ENCODE peak calls at places on chromosome 19, in nine cellular contexts. N, C, B, K, L, F, X, I and D are unnamed samples.

GRCh38 chr19:11560404-11560988 is 1.5 kb upstream of the ELOF1 start:
- DNase-seq in N (peak), C (peak), B (peak), K (no peak), L (no peak), F (peak), X (peak), I (no peak), D (peak)

GRCh38 chr19:33291623-33292534 is 10.5 kb downstream of the CEBPA start:
- DNase-seq in N (no peak), C (no peak), B (no peak), K (peak), L (no peak), F (no peak), X (no peak), I (peak), D (no peak)

GRCh38 chr19:1011831-1012333 is 9.0 kb downstream of the TMEM259 start:
- DNase-seq in N (no peak), C (no peak), B (no peak), K (no peak), L (no peak), F (no peak), X (no peak), I (no peak), D (no peak)

GRCh38 chr19:18487576-18488402 is 34.1 kb downstream of the ELL start:
- DNase-seq in N (peak), C (no peak), B (no peak), K (no peak), L (no peak), F (no peak), X (no peak), I (no peak), D (no peak)

GRCh38 chr19:35037716-35038622 is 3.6 kb upstream of the HPN start:
- DNase-seq in N (peak), C (no peak), B (no peak), K (no peak), L (no peak), F (no peak), X (no peak), I (no peak), D (peak)

GRCh38 chr19:51799998-51800848 is 5.3 kb downstream of the FPR3 start:
- DNase-seq in N (no peak), C (no peak), B (no peak), K (peak), L (peak), F (no peak), X (no peak), I (peak), D (no peak)

GRCh38 chr19:32123355-32123940 is 222.0 kb upstream of the ZNF507 start:
- DNase-seq in N (no peak), C (no peak), B (no peak), K (no peak), L (no peak), F (no peak), X (no peak), I (no peak), D (no peak)

GRCh38 chr19:8666814-8667405 is 31.7 kb downstream of the ACTL9 start:
- DNase-seq in N (no peak), C (no peak), B (peak), K (no peak), L (no peak), F (no peak), X (no peak), I (no peak), D (no peak)

GRCh38 chr19:49475995-49476880 is 2.2 kb downstream of the FLT3LG start:
- DNase-seq in N (no peak), C (peak), B (peak), K (no peak), L (no peak), F (peak), X (no peak), I (no peak), D (peak)

GRCh38 chr19:41792513-41793413 is 3.6 kb upstream of the CEACAM3 start:
- DNase-seq in N (peak), C (peak), B (no peak), K (no peak), L (peak), F (peak), X (peak), I (no peak), D (peak)

GRCh38 chr19:15025237-15025636 is 24.0 kb upstream of the CASP14 start:
- DNase-seq in N (no peak), C (peak), B (no peak), K (no peak), L (no peak), F (no peak), X (peak), I (no peak), D (peak)

GRCh38 chr19:6970478-6970877 is 50.8 kb downstream of the MBD3L2B start:
- DNase-seq in N (no peak), C (peak), B (peak), K (no peak), L (no peak), F (no peak), X (no peak), I (no peak), D (peak)

GRCh38 chr19:41597600-41598041 is 21.7 kb downstream of the CEACAM21 start:
- DNase-seq in N (peak), C (peak), B (peak), K (peak), L (peak), F (peak), X (peak), I (no peak), D (peak)

GRCh38 chr19:46696052-46696451 is 20.9 kb downstream of the PRKD2 start:
- DNase-seq in N (no peak), C (no peak), B (no peak), K (no peak), L (no peak), F (no peak), X (no peak), I (no peak), D (no peak)

GRCh38 chr19:18290250-18291018 is 9.0 kb upstream of the JUND start:
- DNase-seq in N (no peak), C (no peak), B (peak), K (peak), L (no peak), F (peak), X (peak), I (peak), D (no peak)

GRCh38 chr19:29967623-29968022 is 25.6 kb downstream of the URI1 start:
- DNase-seq in N (peak), C (peak), B (peak), K (no peak), L (no peak), F (peak), X (no peak), I (no peak), D (peak)

GRCh38 chr19:40360020-40360686 is 11.7 kb downstream of the PLD3 start:
- DNase-seq in N (no peak), C (no peak), B (no peak), K (no peak), L (no peak), F (no peak), X (no peak), I (no peak), D (peak)

GRCh38 chr19:45179063-45179847 is 671 bp downstream of the BLOC1S3 start:
- DNase-seq in N (no peak), C (no peak), B (peak), K (peak), L (peak), F (peak), X (no peak), I (no peak), D (peak)

GRCh38 chr19:15836595-15837398 is 21.3 kb upstream of the OR10H1 start:
- DNase-seq in N (peak), C (peak), B (peak), K (peak), L (peak), F (peak), X (peak), I (peak), D (peak)

GRCh38 chr19:41939861-41940442 is 11.7 kb upstream of the ERFL start:
- DNase-seq in N (no peak), C (no peak), B (no peak), K (no peak), L (peak), F (peak), X (peak), I (peak), D (peak)

GRCh38 chr19:49473868-49474544 is at the start of gene FLT3LG:
- DNase-seq in N (peak), C (peak), B (peak), K (peak), L (peak), F (peak), X (peak), I (peak), D (peak)